ENCODE peak calls at places on chromosomes 13 and 19, in nine cellular contexts. R is thyroid gland, N is Peyer's patch, E is tibial nerve, T is lower leg skin, U is body of pancreas, F is HCT116, O is esophagus squamous epithelium, A is heart left ventricle. I is an unnamed sample.

GRCh38 chr19:46221981-46222610 is 7.4 kb upstream of the IGFL1 start:
- DNase-seq in N (no peak), T (peak; percentile 91), O (no peak), F (no peak), U (peak; percentile 47), E (no peak), R (peak; percentile 97), A (peak; percentile 51), I (peak; percentile 63)

GRCh38 chr19:55437410-55437809 is 5.7 kb downstream of the SHISA7 start:
- DNase-seq in E (no peak), O (no peak), T (no peak), F (peak; percentile 40), R (peak; percentile 85), N (no peak), A (peak; percentile 57), U (peak; percentile 57), I (no peak)

GRCh38 chr13:23427342-23428182 is 5.9 kb downstream of the SACS start:
- DNase-seq in N (no peak), U (peak; percentile 75), O (no peak), F (no peak), T (no peak), E (no peak), A (no peak), R (no peak), I (peak; percentile 82)

GRCh38 chr19:29583196-29584006 is 22.7 kb upstream of the POP4 start:
- DNase-seq in O (no peak), N (no peak), F (no peak), U (no peak), A (no peak), T (no peak), R (no peak), E (no peak), I (no peak)

GRCh38 chr13:35712907-35713685 is 236.6 kb upstream of the MAB21L1 start:
- DNase-seq in A (no peak), T (no peak), O (no peak), U (no peak), R (no peak), N (no peak), F (no peak), E (no peak), I (no peak)

GRCh38 chr13:25827986-25828385 is 223.8 kb downstream of the SHISA2 start:
- DNase-seq in F (no peak), N (no peak), O (no peak), T (no peak), R (no peak), U (no peak), A (no peak), E (no peak), I (no peak)

GRCh38 chr13:84118845-84119409 is 236.7 kb upstream of the SLITRK1 start:
- DNase-seq in R (no peak), F (no peak), N (no peak), A (no peak), E (no peak), T (no peak), O (no peak), U (no peak), I (no peak)

GRCh38 chr13:20559659-20560356 is 7.1 kb upstream of the IFT88 start:
- DNase-seq in R (no peak), T (no peak), N (no peak), E (no peak), F (no peak), A (no peak), O (no peak), U (no peak), I (no peak)

GRCh38 chr13:49407936-49408335 is 35.9 kb downstream of the CAB39L start:
- DNase-seq in N (no peak), F (no peak), R (no peak), A (no peak), E (no peak), O (no peak), T (no peak), U (no peak), I (no peak)

GRCh38 chr13:76815344-76815743 is 70.9 kb downstream of the KCTD12 start:
- DNase-seq in E (no peak), R (no peak), F (no peak), N (no peak), U (no peak), A (no peak), T (no peak), O (no peak), I (no peak)

GRCh38 chr13:76812971-76813691 is 73.1 kb downstream of the KCTD12 start:
- DNase-seq in N (no peak), E (peak; percentile 60), A (peak; percentile 65), R (peak; percentile 17), U (no peak), T (peak; percentile 89), O (no peak), F (no peak), I (peak; percentile 65)

GRCh38 chr13:76812206-76812882 is 73.9 kb downstream of the KCTD12 start:
- DNase-seq in O (no peak), A (peak; percentile 65), T (peak; percentile 94), U (peak; percentile 30), N (no peak), R (peak; percentile 5), E (peak; percentile 60), F (no peak), I (peak; percentile 35)

GRCh38 chr13:76816394-76816793 is 69.8 kb downstream of the KCTD12 start:
- DNase-seq in F (no peak), T (no peak), A (no peak), E (no peak), O (no peak), R (no peak), N (no peak), U (no peak), I (no peak)

DNA sequence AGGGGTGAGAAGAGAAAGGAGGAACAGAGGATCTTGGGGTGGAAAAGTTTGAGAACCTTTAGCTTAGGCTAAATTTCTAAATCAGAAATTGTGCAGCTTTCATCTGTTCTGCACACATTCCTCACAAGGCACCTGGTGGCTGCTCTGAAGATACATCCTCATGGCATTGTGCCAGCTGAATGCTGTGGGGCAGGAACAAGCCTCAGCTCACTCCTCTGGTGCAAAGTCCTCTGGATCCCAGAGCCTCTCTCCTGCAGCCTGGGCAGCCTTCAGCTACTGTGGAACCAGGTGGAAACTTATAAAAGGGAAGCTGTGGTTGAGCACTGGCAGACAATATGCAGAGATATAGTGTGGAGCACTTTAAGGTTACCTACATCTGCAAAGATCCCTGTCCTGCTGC is 72.3 kb downstream of the KCTD12 start:
- DNase-seq in A (no peak), E (no peak), O (no peak), N (peak; percentile 69), R (no peak), U (peak; percentile 39), T (no peak), F (no peak), I (no peak)
- TF ChIP-seq CTCF in A (no peak), E (no peak), O (no peak), N (no peak), R (no peak), U (no peak), T (no peak), F (no peak), I (no peak)

DNA sequence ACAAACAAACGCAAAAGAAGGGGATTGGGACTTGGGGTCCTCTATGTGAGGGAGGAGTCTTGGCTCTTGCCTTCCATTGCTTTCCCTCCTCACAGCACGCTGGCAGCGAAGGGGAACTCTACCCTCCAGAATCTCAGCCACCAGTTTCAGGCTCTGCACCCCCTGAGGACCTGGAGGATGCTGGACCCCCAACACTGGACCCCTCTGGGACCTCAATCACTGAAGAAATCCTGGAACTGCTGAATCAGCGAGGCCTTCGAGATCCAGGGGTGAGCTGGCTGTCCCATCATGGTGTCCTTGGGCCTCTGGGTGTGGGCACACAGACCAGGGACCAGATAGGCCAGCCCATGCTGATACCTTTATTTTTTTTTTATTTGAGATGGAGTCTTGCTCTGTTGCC is 9.6 kb downstream of the PLEKHG2 start:
- DNase-seq in U (no peak), N (no peak), F (no peak), E (no peak), O (no peak), T (no peak), A (no peak), R (no peak), I (no peak)
- TF ChIP-seq POLR2A in U (no peak), N (no peak), F (no peak), E (no peak), O (no peak), T (no peak), A (no peak), R (no peak), I (no peak)

GRCh38 chr19:14198384-14199376 is 7.3 kb downstream of the ADGRL1 start:
- DNase-seq in T (no peak), E (no peak), F (no peak), U (no peak), R (no peak), O (no peak), A (no peak), N (no peak), I (no peak)
- TF ChIP-seq CTCF in T (no peak), E (no peak), F (peak; percentile 18), U (no peak), R (no peak), O (no peak), A (no peak), N (no peak), I (no peak)

GRCh38 chr19:51702754-51703654 is 9.9 kb downstream of the SPACA6 start:
- DNase-seq in U (peak; percentile 63), F (no peak), A (no peak), N (peak; percentile 58), R (peak; percentile 74), E (peak; percentile 32), T (peak; percentile 93), O (no peak), I (peak; percentile 51)

GRCh38 chr19:51701468-51702100 is 8.5 kb downstream of the SPACA6 start:
- DNase-seq in R (no peak), F (no peak), O (no peak), A (no peak), E (no peak), T (peak; percentile 77), U (no peak), N (no peak), I (no peak)

GRCh38 chr19:51704601-51705000 is 11.5 kb downstream of the SPACA6 start:
- DNase-seq in E (no peak), O (no peak), F (no peak), T (no peak), A (no peak), N (no peak), R (peak; percentile 24), U (no peak), I (no peak)

GRCh38 chr19:51703655-51704515 is 10.8 kb downstream of the SPACA6 start:
- DNase-seq in U (peak; percentile 98), O (peak; percentile 92), R (peak; percentile 98), E (peak; percentile 98), N (peak; percentile 97), F (peak; percentile 80), T (peak; percentile 100), A (peak; percentile 98), I (peak; percentile 98)

DNA sequence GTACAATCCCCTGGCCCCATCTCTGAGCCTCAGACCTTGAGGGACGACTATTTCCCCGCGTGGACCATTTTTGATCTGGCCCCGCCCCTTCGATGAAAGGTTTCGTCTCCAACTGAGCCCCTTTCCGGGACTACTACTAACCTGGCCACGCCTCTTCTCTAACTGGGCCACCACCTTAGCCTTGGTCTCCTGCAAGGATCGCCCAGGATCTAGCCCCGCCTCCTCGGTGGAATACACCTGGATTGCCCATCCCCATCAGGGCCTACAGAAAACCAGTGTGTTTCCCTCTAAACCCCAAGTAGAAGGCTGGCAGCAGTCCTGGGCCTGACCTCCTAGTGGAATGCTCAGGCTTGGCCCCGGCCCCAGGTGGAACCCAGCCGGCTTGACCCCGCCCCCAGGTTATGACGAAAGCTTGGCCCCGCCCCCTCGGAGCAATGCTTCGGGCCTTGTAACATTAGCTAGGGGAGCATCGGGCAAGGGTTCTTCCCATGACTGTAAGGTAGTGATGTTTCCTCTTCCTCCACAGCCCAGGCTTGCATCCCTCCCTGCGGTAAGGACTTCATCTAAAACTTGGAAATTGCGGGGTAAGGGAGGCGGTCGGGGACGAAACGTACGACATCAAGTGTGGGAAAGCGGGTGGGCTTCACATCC is 9.1 kb downstream of the SPACA6 start:
- DNase-seq in R (peak; percentile 94), E (peak; percentile 88), A (peak; percentile 76), T (peak; percentile 97), N (peak; percentile 64), F (no peak), U (peak; percentile 91), O (no peak), I (peak; percentile 88)
- TF ChIP-seq POLR2A in R (no peak), E (peak; percentile 43), A (no peak), T (no peak), N (no peak), F (no peak), U (peak; percentile 19), O (no peak), I (no peak)

I was measured in uterus.